ENCODE peak calls at places on chromosomes 5 and 9, in five cellular contexts. P is hypothalamus, J is renal cortical epithelial cell, F is heart left ventricle, I is activated gamma-delta T cell treated with Interleukin-2 at 50 U/mL for 16 hours. C is an unnamed sample.

GRCh38 chr5:150672237-150672883 is 11.3 kb downstream of the MYOZ3 start:
- DNase-seq in P (no peak), J (no peak), F (peak; percentile 69), I (peak; percentile 18), C (no peak)

GRCh38 chr5:172005708-172006377 is 595 bp downstream of the FBXW11 start:
- DNase-seq in P (peak; percentile 56), J (no peak), F (peak; percentile 34), I (peak; percentile 8), C (no peak)

GRCh38 chr9:22010881-22011625 is 1.9 kb upstream of the CDKN2B start:
- DNase-seq in P (no peak), J (no peak), F (no peak), I (no peak), C (no peak)

GRCh38 chr5:57735754-57736153 is 253.1 kb upstream of the ACTBL2 start:
- DNase-seq in P (no peak), J (peak; percentile 98), F (no peak), I (no peak), C (no peak)

GRCh38 chr5:28576022-28576421 is 1537.6 kb upstream of the CDH9 start:
- DNase-seq in P (no peak), J (peak; percentile 6), F (no peak), I (no peak), C (no peak)

GRCh38 chr5:141992349-141992963 is 20.4 kb downstream of the GNPDA1 start:
- DNase-seq in P (no peak), J (peak; percentile 61), F (peak; percentile 65), I (peak; percentile 80), C (no peak)

GRCh38 chr5:107954254-107954653 is 283.5 kb upstream of the EFNA5 start:
- DNase-seq in P (no peak), J (no peak), F (no peak), I (no peak), C (no peak)

GRCh38 chr9:111456536-111456935 is 27.6 kb downstream of the ECPAS start:
- DNase-seq in P (no peak), J (peak; percentile 9), F (no peak), I (no peak), C (no peak)

GRCh38 chr5:109989994-109990722 is 300.4 kb downstream of the MAN2A1 start:
- DNase-seq in P (no peak), J (peak; percentile 22), F (no peak), I (no peak), C (no peak)

GRCh38 chr9:90379771-90380170 is 262.9 kb downstream of the DIRAS2 start:
- DNase-seq in P (no peak), J (no peak), F (no peak), I (no peak), C (no peak)

GRCh38 chr5:109688647-109688998 is 1.1 kb upstream of the MAN2A1 start:
- DNase-seq in P (no peak), J (peak; percentile 46), F (no peak), I (no peak), C (no peak)

GRCh38 chr5:147434049-147434448 is 75.8 kb downstream of the DPYSL3 start:
- DNase-seq in P (no peak), J (no peak), F (no peak), I (no peak), C (no peak)

GRCh38 chr5:179754024-179754423 is 21.4 kb downstream of the MAML1 start:
- DNase-seq in P (no peak), J (no peak), F (no peak), I (no peak), C (no peak)

GRCh38 chr9:34675874-34676273 is 13.4 kb upstream of the CCL27 start:
- DNase-seq in P (no peak), J (no peak), F (no peak), I (no peak), C (no peak)

GRCh38 chr9:120625222-120625621 is 45.3 kb upstream of the CDK5RAP2 start:
- DNase-seq in P (no peak), J (no peak), F (no peak), I (no peak), C (no peak)

GRCh38 chr5:176663566-176663965 is 16.3 kb downstream of the TSPAN17 start:
- DNase-seq in P (no peak), J (no peak), F (no peak), I (no peak), C (no peak)

GRCh38 chr9:8643464-8643863 is 843.9 kb upstream of the DMAC1 start:
- DNase-seq in P (no peak), J (no peak), F (no peak), I (no peak), C (no peak)

GRCh38 chr5:134638760-134639201 is 6.2 kb upstream of the SAR1B start:
- DNase-seq in P (no peak), J (no peak), F (no peak), I (no peak), C (no peak)

GRCh38 chr9:112115955-112116354 is 59.1 kb downstream of the SUSD1 start:
- DNase-seq in P (no peak), J (no peak), F (no peak), I (no peak), C (no peak)

GRCh38 chr9:131048332-131048731 is 39.4 kb downstream of the LAMC3 start:
- DNase-seq in P (no peak), J (peak; percentile 11), F (no peak), I (no peak), C (no peak)

GRCh38 chr5:89097103-89097502 is 214.1 kb upstream of the MEF2C start:
- DNase-seq in P (no peak), J (no peak), F (no peak), I (no peak), C (no peak)

GRCh38 chr9:121771851-121772599 is 120.6 kb downstream of the DAB2IP start:
- DNase-seq in P (no peak), J (no peak), F (no peak), I (no peak), C (no peak)

GRCh38 chr9:91163441-91163772 is 198.3 kb downstream of the AUH start:
- DNase-seq in P (no peak), J (no peak), F (no peak), I (no peak), C (no peak)

GRCh38 chr5:52884453-52884852 is 96.7 kb downstream of the ITGA1 start:
- DNase-seq in P (no peak), J (no peak), F (no peak), I (no peak), C (no peak)

GRCh38 chr9:12774861-12775367 is at the start of gene LURAP1L:
- DNase-seq in P (peak; percentile 12), J (peak; percentile 87), F (peak; percentile 32), I (no peak), C (no peak)

GRCh38 chr5:129204525-129204924 is 110.0 kb downstream of the ISOC1 start:
- DNase-seq in P (no peak), J (no peak), F (no peak), I (no peak), C (no peak)

GRCh38 chr9:133731876-133732321 is 6.3 kb downstream of the SARDH start:
- DNase-seq in P (peak; percentile 22), J (no peak), F (no peak), I (no peak), C (no peak)

GRCh38 chr5:176740131-176740701 is 70.1 kb upstream of the UNC5A start:
- DNase-seq in P (no peak), J (no peak), F (no peak), I (no peak), C (no peak)

GRCh38 chr9:113918697-113919390 is 42.7 kb downstream of the ZNF618 start:
- DNase-seq in P (no peak), J (no peak), F (no peak), I (no peak), C (no peak)

C was measured in GM12891.